ENCODE peak calls at places on chromosomes 16 and 17, in ten cellular contexts. D is NCI-H1092; S is GDM1; A is ACHN; U is body of pancreas; X is lung microvascular endothelial cell; O is prostate gland; J is memory B cell; F is effector CD4-positive, alpha-beta T cell; L is amniotic epithelial cell. Q is an unnamed sample.

GRCh38 chr17:50211249-50212120 is 10.1 kb upstream of the COL1A1 start:
- DNase-seq in L (peak), S (no peak), A (no peak), X (peak), F (no peak), U (no peak), D (no peak), J (no peak), O (no peak), Q (peak)

GRCh38 chr17:15918661-15919259 is 26.2 kb upstream of the ADORA2B start:
- DNase-seq in S (no peak), L (no peak), U (peak), J (no peak), D (no peak), F (no peak), O (peak), A (no peak), X (peak), Q (peak)

GRCh38 chr16:53465606-53466290 is 31.5 kb downstream of the RBL2 start:
- DNase-seq in S (no peak), A (peak), F (no peak), U (peak), X (peak), L (peak), D (no peak), J (no peak), O (no peak), Q (peak)

GRCh38 chr17:17696075-17696474 is 14.8 kb downstream of the RAI1 start:
- DNase-seq in J (no peak), A (no peak), U (no peak), F (no peak), X (no peak), D (no peak), S (no peak), O (no peak), L (no peak), Q (no peak)

GRCh38 chr17:45170976-45171337 is 9.3 kb downstream of the HEXIM2 start:
- DNase-seq in L (peak), O (peak), X (peak), U (peak), F (no peak), A (peak), J (no peak), D (no peak), S (no peak), Q (peak)

GRCh38 chr17:6789146-6789545 is 13.1 kb downstream of the FBXO39 start:
- DNase-seq in S (no peak), A (no peak), D (no peak), O (no peak), U (no peak), J (no peak), F (no peak), L (no peak), X (no peak), Q (no peak)

GRCh38 chr16:89695086-89695874 is 6.2 kb downstream of the SPATA2L start:
- DNase-seq in F (no peak), A (no peak), X (no peak), L (no peak), S (no peak), U (no peak), O (no peak), J (no peak), D (no peak), Q (no peak)

GRCh38 chr17:79944251-79944812 is 91.3 kb downstream of the TBC1D16 start:
- DNase-seq in L (no peak), S (no peak), A (no peak), J (no peak), X (no peak), U (peak), O (no peak), F (no peak), D (no peak), Q (no peak)

GRCh38 chr17:66354981-66355380 is 52.6 kb downstream of the PRKCA start:
- DNase-seq in J (no peak), A (no peak), L (peak), X (no peak), U (no peak), D (no peak), O (no peak), S (no peak), F (no peak), Q (no peak)

GRCh38 chr16:10938321-10938720 is 3.9 kb downstream of the DEXI start:
- DNase-seq in D (no peak), O (no peak), X (peak), U (no peak), L (no peak), S (no peak), A (no peak), J (no peak), F (no peak), Q (no peak)